ENCODE peak calls at places on chromosomes 11 and 22, in five cellular contexts. B is activated T-cell treated with anti-CD3 and anti-CD28 coated beads, Interleukin-2, amount 50 U/mL, for 4 hours; T is psoas muscle; C is HCT116; Z is Panc1. J is an unnamed sample.

GRCh38 chr22:38353701-38354100 is 36.5 kb upstream of the CSNK1E start:
- ATAC-seq in Z (peak; percentile 5), B (no peak), C (no peak), T (peak; percentile 14), J (peak; percentile 6)

GRCh38 chr11:99316761-99317475 is 296.2 kb downstream of the CNTN5 start:
- ATAC-seq in T (no peak), Z (no peak), C (no peak), B (no peak), J (no peak)

GRCh38 chr11:16271258-16271657 is 85.1 kb downstream of the SOX6 start:
- ATAC-seq in Z (no peak), B (no peak), T (no peak), C (no peak), J (no peak)

GRCh38 chr11:128709402-128709801 is 15.5 kb downstream of the FLI1 start:
- ATAC-seq in C (no peak), B (no peak), Z (peak; percentile 84), T (peak; percentile 30), J (peak; percentile 31)

GRCh38 chr11:82398300-82398815 is 335.3 kb downstream of the FAM181B start:
- ATAC-seq in Z (no peak), B (no peak), T (no peak), C (no peak), J (peak; percentile 85)

GRCh38 chr11:33687733-33688479 is 12.7 kb downstream of the C11orf91 start:
- ATAC-seq in T (no peak), B (peak; percentile 39), Z (no peak), C (peak; percentile 43), J (no peak)

GRCh38 chr22:17769716-17770082 is 4.6 kb downstream of the BID start:
- ATAC-seq in C (no peak), T (peak; percentile 35), B (no peak), Z (no peak), J (no peak)

GRCh38 chr11:94650756-94651155 is 83.6 kb downstream of the PIWIL4 start:
- ATAC-seq in T (peak; percentile 92), B (no peak), C (no peak), Z (no peak), J (peak; percentile 78)

GRCh38 chr22:30240541-30241417 is 5.8 kb downstream of the LIF start:
- ATAC-seq in Z (no peak), T (no peak), C (no peak), B (no peak), J (no peak)

GRCh38 chr11:20057055-20057943 is 103.0 kb downstream of the DBX1 start:
- ATAC-seq in C (no peak), B (no peak), T (no peak), Z (no peak), J (no peak)

GRCh38 chr11:17972987-17973386 is 39.9 kb downstream of the SERGEF start:
- ATAC-seq in C (peak; percentile 97), B (no peak), Z (no peak), T (peak; percentile 93), J (peak; percentile 89)

GRCh38 chr22:29315286-29316195 is at the start of gene RASL10A:
- ATAC-seq in T (peak; percentile 18), B (no peak), Z (peak; percentile 27), C (peak; percentile 21), J (no peak)

GRCh38 chr11:79076526-79077115 is 364.2 kb downstream of the TENM4 start:
- ATAC-seq in T (peak; percentile 49), B (no peak), Z (peak; percentile 85), C (peak; percentile 88), J (no peak)

J was measured in gastroesophageal sphincter.